ENCODE peak calls at places on chromosomes 1 and 21, in eight cellular contexts. One of them, this sample, is unnamed.

GRCh38 chr1:78091886-78092285 is 46.1 kb downstream of the GIPC2 start:
- DNase-seq in iris pigment epithelial cell: no peak
- DNase-seq in AG04449: no peak
- DNase-seq in mucosa of gallbladder: no peak
- DNase-seq in activated CD8-positive, alpha-beta T cell treated with anti-CD3 and anti-CD28 coated beads for 36 hours: no peak
- DNase-seq in lower lobe of right lung: no peak
- DNase-seq in anterior cingulate cortex: no peak
- DNase-seq in occipital lobe: no peak
- DNase-seq in this sample: no peak

GRCh38 chr21:17529648-17530047 is 16.8 kb downstream of the CXADR start:
- DNase-seq in iris pigment epithelial cell: no peak
- DNase-seq in lower lobe of right lung: no peak
- DNase-seq in occipital lobe: no peak
- DNase-seq in AG04449: no peak
- DNase-seq in anterior cingulate cortex: no peak
- DNase-seq in mucosa of gallbladder: no peak
- DNase-seq in activated CD8-positive, alpha-beta T cell treated with anti-CD3 and anti-CD28 coated beads for 36 hours: no peak
- DNase-seq in this sample: no peak

GRCh38 chr1:207805841-207806421 is 54.1 kb downstream of the CD46 start:
- DNase-seq in AG04449: peak
- DNase-seq in iris pigment epithelial cell: peak
- DNase-seq in anterior cingulate cortex: no peak
- DNase-seq in lower lobe of right lung: peak
- DNase-seq in occipital lobe: peak
- DNase-seq in activated CD8-positive, alpha-beta T cell treated with anti-CD3 and anti-CD28 coated beads for 36 hours: no peak
- DNase-seq in mucosa of gallbladder: peak
- DNase-seq in this sample: peak

GRCh38 chr1:189904509-189904908 is 573.2 kb downstream of the BRINP3 start:
- DNase-seq in activated CD8-positive, alpha-beta T cell treated with anti-CD3 and anti-CD28 coated beads for 36 hours: no peak
- DNase-seq in anterior cingulate cortex: no peak
- DNase-seq in iris pigment epithelial cell: no peak
- DNase-seq in AG04449: no peak
- DNase-seq in lower lobe of right lung: no peak
- DNase-seq in occipital lobe: no peak
- DNase-seq in mucosa of gallbladder: no peak
- DNase-seq in this sample: no peak

GRCh38 chr1:66938618-66939017 is 13.8 kb downstream of the MIER1 start:
- DNase-seq in occipital lobe: no peak
- DNase-seq in mucosa of gallbladder: no peak
- DNase-seq in anterior cingulate cortex: no peak
- DNase-seq in iris pigment epithelial cell: peak
- DNase-seq in activated CD8-positive, alpha-beta T cell treated with anti-CD3 and anti-CD28 coated beads for 36 hours: no peak
- DNase-seq in lower lobe of right lung: no peak
- DNase-seq in AG04449: no peak
- DNase-seq in this sample: no peak

GRCh38 chr1:231139125-231139649 is 22.7 kb upstream of the TRIM67 start:
- DNase-seq in anterior cingulate cortex: no peak
- DNase-seq in occipital lobe: no peak
- DNase-seq in AG04449: peak
- DNase-seq in activated CD8-positive, alpha-beta T cell treated with anti-CD3 and anti-CD28 coated beads for 36 hours: no peak
- DNase-seq in mucosa of gallbladder: no peak
- DNase-seq in lower lobe of right lung: no peak
- DNase-seq in iris pigment epithelial cell: peak
- DNase-seq in this sample: peak

GRCh38 chr1:56216173-56216572 is 363.2 kb downstream of the PLPP3 start:
- DNase-seq in mucosa of gallbladder: no peak
- DNase-seq in AG04449: peak
- DNase-seq in occipital lobe: peak
- DNase-seq in lower lobe of right lung: no peak
- DNase-seq in iris pigment epithelial cell: no peak
- DNase-seq in activated CD8-positive, alpha-beta T cell treated with anti-CD3 and anti-CD28 coated beads for 36 hours: no peak
- DNase-seq in anterior cingulate cortex: no peak
- DNase-seq in this sample: no peak

GRCh38 chr1:22207605-22208264 is 64.8 kb upstream of the WNT4 start:
- DNase-seq in AG04449: no peak
- DNase-seq in anterior cingulate cortex: no peak
- DNase-seq in mucosa of gallbladder: peak
- DNase-seq in lower lobe of right lung: no peak
- DNase-seq in iris pigment epithelial cell: no peak
- DNase-seq in activated CD8-positive, alpha-beta T cell treated with anti-CD3 and anti-CD28 coated beads for 36 hours: no peak
- DNase-seq in occipital lobe: no peak
- DNase-seq in this sample: no peak

GRCh38 chr1:147527941-147528936 is 13.1 kb upstream of the BCL9 start:
- DNase-seq in AG04449: no peak
- DNase-seq in occipital lobe: no peak
- DNase-seq in iris pigment epithelial cell: no peak
- DNase-seq in lower lobe of right lung: no peak
- DNase-seq in activated CD8-positive, alpha-beta T cell treated with anti-CD3 and anti-CD28 coated beads for 36 hours: peak
- DNase-seq in mucosa of gallbladder: no peak
- DNase-seq in anterior cingulate cortex: no peak
- DNase-seq in this sample: no peak

GRCh38 chr1:77659879-77660593 is 22.4 kb downstream of the ZZZ3 start:
- DNase-seq in lower lobe of right lung: no peak
- DNase-seq in activated CD8-positive, alpha-beta T cell treated with anti-CD3 and anti-CD28 coated beads for 36 hours: no peak
- DNase-seq in AG04449: no peak
- DNase-seq in occipital lobe: no peak
- DNase-seq in anterior cingulate cortex: no peak
- DNase-seq in iris pigment epithelial cell: no peak
- DNase-seq in mucosa of gallbladder: no peak
- DNase-seq in this sample: no peak

GRCh38 chr1:198648584-198648983 is 9.7 kb downstream of the PTPRC start:
- DNase-seq in mucosa of gallbladder: no peak
- DNase-seq in iris pigment epithelial cell: no peak
- DNase-seq in lower lobe of right lung: no peak
- DNase-seq in occipital lobe: no peak
- DNase-seq in activated CD8-positive, alpha-beta T cell treated with anti-CD3 and anti-CD28 coated beads for 36 hours: no peak
- DNase-seq in anterior cingulate cortex: no peak
- DNase-seq in AG04449: no peak
- DNase-seq in this sample: no peak

GRCh38 chr1:37633950-37634553 is 640 bp downstream of the RSPO1 start:
- DNase-seq in occipital lobe: no peak
- DNase-seq in mucosa of gallbladder: no peak
- DNase-seq in iris pigment epithelial cell: no peak
- DNase-seq in activated CD8-positive, alpha-beta T cell treated with anti-CD3 and anti-CD28 coated beads for 36 hours: no peak
- DNase-seq in lower lobe of right lung: no peak
- DNase-seq in anterior cingulate cortex: no peak
- DNase-seq in AG04449: no peak
- DNase-seq in this sample: no peak

GRCh38 chr1:156667610-156667967 is 9.6 kb downstream of the NES start:
- DNase-seq in AG04449: no peak
- DNase-seq in activated CD8-positive, alpha-beta T cell treated with anti-CD3 and anti-CD28 coated beads for 36 hours: no peak
- DNase-seq in occipital lobe: no peak
- DNase-seq in mucosa of gallbladder: no peak
- DNase-seq in lower lobe of right lung: no peak
- DNase-seq in anterior cingulate cortex: no peak
- DNase-seq in iris pigment epithelial cell: no peak
- DNase-seq in this sample: no peak

GRCh38 chr1:23422955-23423354 is 1.6 kb downstream of the TCEA3 start:
- DNase-seq in AG04449: no peak
- DNase-seq in occipital lobe: no peak
- DNase-seq in activated CD8-positive, alpha-beta T cell treated with anti-CD3 and anti-CD28 coated beads for 36 hours: no peak
- DNase-seq in mucosa of gallbladder: no peak
- DNase-seq in lower lobe of right lung: no peak
- DNase-seq in anterior cingulate cortex: no peak
- DNase-seq in iris pigment epithelial cell: no peak
- DNase-seq in this sample: no peak

GRCh38 chr1:234954613-234955012 is 174.0 kb downstream of the TOMM20 start:
- DNase-seq in AG04449: no peak
- DNase-seq in anterior cingulate cortex: no peak
- DNase-seq in occipital lobe: no peak
- DNase-seq in activated CD8-positive, alpha-beta T cell treated with anti-CD3 and anti-CD28 coated beads for 36 hours: no peak
- DNase-seq in iris pigment epithelial cell: no peak
- DNase-seq in lower lobe of right lung: no peak
- DNase-seq in mucosa of gallbladder: no peak
- DNase-seq in this sample: no peak

GRCh38 chr1:31723828-31724359 is 20.1 kb upstream of the COL16A1 start:
- DNase-seq in anterior cingulate cortex: no peak
- DNase-seq in activated CD8-positive, alpha-beta T cell treated with anti-CD3 and anti-CD28 coated beads for 36 hours: peak
- DNase-seq in lower lobe of right lung: peak
- DNase-seq in occipital lobe: no peak
- DNase-seq in iris pigment epithelial cell: peak
- DNase-seq in AG04449: no peak
- DNase-seq in mucosa of gallbladder: peak
- DNase-seq in this sample: peak

GRCh38 chr1:165897326-165898303 is 70.2 kb downstream of the UCK2 start:
- DNase-seq in activated CD8-positive, alpha-beta T cell treated with anti-CD3 and anti-CD28 coated beads for 36 hours: no peak
- DNase-seq in anterior cingulate cortex: no peak
- DNase-seq in occipital lobe: no peak
- DNase-seq in lower lobe of right lung: no peak
- DNase-seq in AG04449: no peak
- DNase-seq in iris pigment epithelial cell: peak
- DNase-seq in mucosa of gallbladder: no peak
- DNase-seq in this sample: peak

GRCh38 chr1:109499661-109500536 is 6.0 kb downstream of the CYB561D1 start:
- DNase-seq in occipital lobe: no peak
- DNase-seq in AG04449: no peak
- DNase-seq in activated CD8-positive, alpha-beta T cell treated with anti-CD3 and anti-CD28 coated beads for 36 hours: peak
- DNase-seq in anterior cingulate cortex: no peak
- DNase-seq in iris pigment epithelial cell: peak
- DNase-seq in lower lobe of right lung: peak
- DNase-seq in mucosa of gallbladder: peak
- DNase-seq in this sample: peak

GRCh38 chr1:112594208-112594876 is 24.6 kb downstream of the ST7L start:
- DNase-seq in mucosa of gallbladder: no peak
- DNase-seq in anterior cingulate cortex: no peak
- DNase-seq in activated CD8-positive, alpha-beta T cell treated with anti-CD3 and anti-CD28 coated beads for 36 hours: no peak
- DNase-seq in lower lobe of right lung: no peak
- DNase-seq in occipital lobe: no peak
- DNase-seq in iris pigment epithelial cell: peak
- DNase-seq in AG04449: no peak
- DNase-seq in this sample: no peak

GRCh38 chr21:37554661-37555379 is 188.2 kb downstream of the DYRK1A start:
- DNase-seq in AG04449: no peak
- DNase-seq in anterior cingulate cortex: no peak
- DNase-seq in mucosa of gallbladder: no peak
- DNase-seq in activated CD8-positive, alpha-beta T cell treated with anti-CD3 and anti-CD28 coated beads for 36 hours: no peak
- DNase-seq in occipital lobe: no peak
- DNase-seq in iris pigment epithelial cell: no peak
- DNase-seq in lower lobe of right lung: no peak
- DNase-seq in this sample: no peak

GRCh38 chr1:84690397-84691138 is at the start of gene SSX2IP:
- DNase-seq in activated CD8-positive, alpha-beta T cell treated with anti-CD3 and anti-CD28 coated beads for 36 hours: peak
- DNase-seq in iris pigment epithelial cell: peak
- DNase-seq in anterior cingulate cortex: peak
- DNase-seq in AG04449: peak
- DNase-seq in occipital lobe: peak
- DNase-seq in lower lobe of right lung: peak
- DNase-seq in mucosa of gallbladder: peak
- DNase-seq in this sample: peak

GRCh38 chr21:17699524-17700189 is 87.0 kb upstream of the BTG3 start:
- DNase-seq in iris pigment epithelial cell: no peak
- DNase-seq in lower lobe of right lung: no peak
- DNase-seq in anterior cingulate cortex: no peak
- DNase-seq in mucosa of gallbladder: no peak
- DNase-seq in occipital lobe: no peak
- DNase-seq in AG04449: no peak
- DNase-seq in activated CD8-positive, alpha-beta T cell treated with anti-CD3 and anti-CD28 coated beads for 36 hours: no peak
- DNase-seq in this sample: no peak

GRCh38 chr1:59692591-59692990 is 122.2 kb upstream of the HOOK1 start:
- DNase-seq in iris pigment epithelial cell: peak
- DNase-seq in occipital lobe: no peak
- DNase-seq in mucosa of gallbladder: no peak
- DNase-seq in AG04449: peak
- DNase-seq in anterior cingulate cortex: no peak
- DNase-seq in lower lobe of right lung: no peak
- DNase-seq in activated CD8-positive, alpha-beta T cell treated with anti-CD3 and anti-CD28 coated beads for 36 hours: no peak
- DNase-seq in this sample: peak

GRCh38 chr1:225482489-225482950 is 54.7 kb upstream of the LBR start:
- DNase-seq in anterior cingulate cortex: no peak
- DNase-seq in iris pigment epithelial cell: peak
- DNase-seq in occipital lobe: no peak
- DNase-seq in activated CD8-positive, alpha-beta T cell treated with anti-CD3 and anti-CD28 coated beads for 36 hours: no peak
- DNase-seq in AG04449: peak
- DNase-seq in lower lobe of right lung: no peak
- DNase-seq in mucosa of gallbladder: peak
- DNase-seq in this sample: no peak

GRCh38 chr1:187840557-187840956 is 1011.8 kb downstream of the PLA2G4A start:
- DNase-seq in occipital lobe: no peak
- DNase-seq in AG04449: no peak
- DNase-seq in iris pigment epithelial cell: peak
- DNase-seq in mucosa of gallbladder: no peak
- DNase-seq in activated CD8-positive, alpha-beta T cell treated with anti-CD3 and anti-CD28 coated beads for 36 hours: no peak
- DNase-seq in anterior cingulate cortex: no peak
- DNase-seq in lower lobe of right lung: no peak
- DNase-seq in this sample: no peak

GRCh38 chr1:23417570-23417969 is 7.0 kb downstream of the TCEA3 start:
- DNase-seq in iris pigment epithelial cell: no peak
- DNase-seq in AG04449: no peak
- DNase-seq in lower lobe of right lung: no peak
- DNase-seq in activated CD8-positive, alpha-beta T cell treated with anti-CD3 and anti-CD28 coated beads for 36 hours: no peak
- DNase-seq in mucosa of gallbladder: no peak
- DNase-seq in occipital lobe: no peak
- DNase-seq in anterior cingulate cortex: no peak
- DNase-seq in this sample: no peak

GRCh38 chr1:58763214-58763613 is 20.6 kb downstream of the JUN start:
- DNase-seq in anterior cingulate cortex: no peak
- DNase-seq in lower lobe of right lung: no peak
- DNase-seq in iris pigment epithelial cell: peak
- DNase-seq in mucosa of gallbladder: no peak
- DNase-seq in occipital lobe: no peak
- DNase-seq in AG04449: no peak
- DNase-seq in activated CD8-positive, alpha-beta T cell treated with anti-CD3 and anti-CD28 coated beads for 36 hours: no peak
- DNase-seq in this sample: peak

GRCh38 chr21:44448651-44449131 is 6.6 kb upstream of the LRRC3 start:
- DNase-seq in lower lobe of right lung: no peak
- DNase-seq in mucosa of gallbladder: no peak
- DNase-seq in activated CD8-positive, alpha-beta T cell treated with anti-CD3 and anti-CD28 coated beads for 36 hours: no peak
- DNase-seq in iris pigment epithelial cell: no peak
- DNase-seq in occipital lobe: no peak
- DNase-seq in anterior cingulate cortex: no peak
- DNase-seq in AG04449: no peak
- DNase-seq in this sample: no peak

GRCh38 chr1:2533356-2533755 is 3.3 kb upstream of the HES5 start:
- DNase-seq in activated CD8-positive, alpha-beta T cell treated with anti-CD3 and anti-CD28 coated beads for 36 hours: no peak
- DNase-seq in iris pigment epithelial cell: peak
- DNase-seq in AG04449: no peak
- DNase-seq in lower lobe of right lung: no peak
- DNase-seq in mucosa of gallbladder: no peak
- DNase-seq in anterior cingulate cortex: no peak
- DNase-seq in occipital lobe: no peak
- DNase-seq in this sample: no peak

GRCh38 chr1:235277709-235278108 is 50.3 kb downstream of the ARID4B start:
- DNase-seq in mucosa of gallbladder: no peak
- DNase-seq in occipital lobe: no peak
- DNase-seq in anterior cingulate cortex: no peak
- DNase-seq in iris pigment epithelial cell: no peak
- DNase-seq in activated CD8-positive, alpha-beta T cell treated with anti-CD3 and anti-CD28 coated beads for 36 hours: no peak
- DNase-seq in lower lobe of right lung: no peak
- DNase-seq in AG04449: no peak
- DNase-seq in this sample: no peak

GRCh38 chr1:6137758-6138157 is 42.4 kb downstream of the CHD5 start:
- DNase-seq in mucosa of gallbladder: no peak
- DNase-seq in occipital lobe: no peak
- DNase-seq in lower lobe of right lung: peak
- DNase-seq in activated CD8-positive, alpha-beta T cell treated with anti-CD3 and anti-CD28 coated beads for 36 hours: no peak
- DNase-seq in anterior cingulate cortex: no peak
- DNase-seq in AG04449: no peak
- DNase-seq in iris pigment epithelial cell: no peak
- DNase-seq in this sample: no peak

GRCh38 chr1:234963180-234963903 is 165.3 kb downstream of the TOMM20 start:
- DNase-seq in occipital lobe: no peak
- DNase-seq in iris pigment epithelial cell: peak
- DNase-seq in lower lobe of right lung: peak
- DNase-seq in mucosa of gallbladder: peak
- DNase-seq in AG04449: peak
- DNase-seq in activated CD8-positive, alpha-beta T cell treated with anti-CD3 and anti-CD28 coated beads for 36 hours: peak
- DNase-seq in anterior cingulate cortex: no peak
- DNase-seq in this sample: peak

GRCh38 chr1:109644670-109645069 is 11.2 kb upstream of the GSTM4 start:
- DNase-seq in iris pigment epithelial cell: peak
- DNase-seq in AG04449: no peak
- DNase-seq in occipital lobe: no peak
- DNase-seq in activated CD8-positive, alpha-beta T cell treated with anti-CD3 and anti-CD28 coated beads for 36 hours: no peak
- DNase-seq in lower lobe of right lung: no peak
- DNase-seq in anterior cingulate cortex: no peak
- DNase-seq in mucosa of gallbladder: no peak
- DNase-seq in this sample: no peak

GRCh38 chr1:209869242-209870149 is 41.7 kb downstream of the UTP25 start:
- DNase-seq in mucosa of gallbladder: no peak
- DNase-seq in anterior cingulate cortex: no peak
- DNase-seq in occipital lobe: no peak
- DNase-seq in iris pigment epithelial cell: no peak
- DNase-seq in AG04449: no peak
- DNase-seq in lower lobe of right lung: no peak
- DNase-seq in activated CD8-positive, alpha-beta T cell treated with anti-CD3 and anti-CD28 coated beads for 36 hours: no peak
- DNase-seq in this sample: no peak

This sample was measured in brain microvascular endothelial cell.